ENCODE peak calls at places on chromosome 16, in eight cellular contexts. One of them, this sample, is unnamed.

GRCh38 chr16:2498531-2499253 is 15.1 kb upstream of the ATP6V0C start:
- DNase-seq in non-pigmented ciliary epithelial cell: no peak
- DNase-seq in aorta: no peak
- DNase-seq in GM19239: no peak
- DNase-seq in endodermal cell: no peak
- DNase-seq in activated naive CD8-positive, alpha-beta T cell treated with anti-CD3 and anti-CD28 coated beads, Interleukin-2, amount 50 U/mL, for 24 hours: no peak
- DNase-seq in NCI-H1048: no peak
- DNase-seq in AG08395: no peak
- DNase-seq in this sample: no peak

GRCh38 chr16:27401768-27402568 is at the start of gene IL21R:
- DNase-seq in aorta: peak
- DNase-seq in NCI-H1048: no peak
- DNase-seq in endodermal cell: peak
- DNase-seq in non-pigmented ciliary epithelial cell: no peak
- DNase-seq in AG08395: peak
- DNase-seq in activated naive CD8-positive, alpha-beta T cell treated with anti-CD3 and anti-CD28 coated beads, Interleukin-2, amount 50 U/mL, for 24 hours: peak
- DNase-seq in GM19239: no peak
- DNase-seq in this sample: peak

GRCh38 chr16:30747331-30747730 is 894 bp upstream of the PHKG2 start:
- DNase-seq in endodermal cell: no peak
- DNase-seq in NCI-H1048: no peak
- DNase-seq in GM19239: no peak
- DNase-seq in AG08395: peak
- DNase-seq in aorta: no peak
- DNase-seq in activated naive CD8-positive, alpha-beta T cell treated with anti-CD3 and anti-CD28 coated beads, Interleukin-2, amount 50 U/mL, for 24 hours: no peak
- DNase-seq in non-pigmented ciliary epithelial cell: no peak
- DNase-seq in this sample: no peak

GRCh38 chr16:2744711-2745110 is 7.7 kb upstream of the SRRM2 start:
- DNase-seq in AG08395: no peak
- DNase-seq in NCI-H1048: no peak
- DNase-seq in activated naive CD8-positive, alpha-beta T cell treated with anti-CD3 and anti-CD28 coated beads, Interleukin-2, amount 50 U/mL, for 24 hours: no peak
- DNase-seq in non-pigmented ciliary epithelial cell: no peak
- DNase-seq in GM19239: no peak
- DNase-seq in endodermal cell: no peak
- DNase-seq in aorta: no peak
- DNase-seq in this sample: no peak

GRCh38 chr16:11682655-11683096 is 14.4 kb downstream of the SNN start:
- DNase-seq in GM19239: no peak
- DNase-seq in non-pigmented ciliary epithelial cell: peak
- DNase-seq in aorta: no peak
- DNase-seq in AG08395: peak
- DNase-seq in activated naive CD8-positive, alpha-beta T cell treated with anti-CD3 and anti-CD28 coated beads, Interleukin-2, amount 50 U/mL, for 24 hours: no peak
- DNase-seq in NCI-H1048: no peak
- DNase-seq in endodermal cell: no peak
- DNase-seq in this sample: no peak

GRCh38 chr16:30382398-30383015 is at the start of gene SEPTIN1:
- DNase-seq in activated naive CD8-positive, alpha-beta T cell treated with anti-CD3 and anti-CD28 coated beads, Interleukin-2, amount 50 U/mL, for 24 hours: peak
- DNase-seq in AG08395: no peak
- DNase-seq in NCI-H1048: no peak
- DNase-seq in non-pigmented ciliary epithelial cell: no peak
- DNase-seq in GM19239: no peak
- DNase-seq in aorta: no peak
- DNase-seq in endodermal cell: no peak
- DNase-seq in this sample: peak

GRCh38 chr16:12484426-12484825 is 319.3 kb downstream of the CPPED1 start:
- DNase-seq in NCI-H1048: no peak
- DNase-seq in non-pigmented ciliary epithelial cell: no peak
- DNase-seq in GM19239: no peak
- DNase-seq in endodermal cell: no peak
- DNase-seq in activated naive CD8-positive, alpha-beta T cell treated with anti-CD3 and anti-CD28 coated beads, Interleukin-2, amount 50 U/mL, for 24 hours: no peak
- DNase-seq in AG08395: no peak
- DNase-seq in aorta: no peak
- DNase-seq in this sample: no peak

GRCh38 chr16:5073279-5073629 is 1.6 kb downstream of the ALG1 start:
- DNase-seq in aorta: no peak
- DNase-seq in AG08395: no peak
- DNase-seq in activated naive CD8-positive, alpha-beta T cell treated with anti-CD3 and anti-CD28 coated beads, Interleukin-2, amount 50 U/mL, for 24 hours: no peak
- DNase-seq in endodermal cell: no peak
- DNase-seq in non-pigmented ciliary epithelial cell: no peak
- DNase-seq in NCI-H1048: no peak
- DNase-seq in GM19239: no peak
- DNase-seq in this sample: no peak

GRCh38 chr16:67163903-67164558 is 514 bp upstream of the HSF4 start:
- DNase-seq in GM19239: no peak
- DNase-seq in endodermal cell: peak
- DNase-seq in NCI-H1048: no peak
- DNase-seq in activated naive CD8-positive, alpha-beta T cell treated with anti-CD3 and anti-CD28 coated beads, Interleukin-2, amount 50 U/mL, for 24 hours: no peak
- DNase-seq in AG08395: no peak
- DNase-seq in aorta: peak
- DNase-seq in non-pigmented ciliary epithelial cell: no peak
- DNase-seq in this sample: no peak

GRCh38 chr16:5323284-5323683 is 225.7 kb upstream of the EEF2KMT start:
- DNase-seq in endodermal cell: peak
- DNase-seq in GM19239: no peak
- DNase-seq in NCI-H1048: no peak
- DNase-seq in aorta: no peak
- DNase-seq in non-pigmented ciliary epithelial cell: no peak
- DNase-seq in activated naive CD8-positive, alpha-beta T cell treated with anti-CD3 and anti-CD28 coated beads, Interleukin-2, amount 50 U/mL, for 24 hours: no peak
- DNase-seq in AG08395: no peak
- DNase-seq in this sample: no peak

GRCh38 chr16:1929105-1929504 is 10.9 kb upstream of the HS3ST6 start:
- DNase-seq in GM19239: no peak
- DNase-seq in NCI-H1048: no peak
- DNase-seq in AG08395: peak
- DNase-seq in aorta: no peak
- DNase-seq in non-pigmented ciliary epithelial cell: no peak
- DNase-seq in endodermal cell: peak
- DNase-seq in activated naive CD8-positive, alpha-beta T cell treated with anti-CD3 and anti-CD28 coated beads, Interleukin-2, amount 50 U/mL, for 24 hours: peak
- DNase-seq in this sample: peak

GRCh38 chr16:12503201-12503600 is 300.5 kb downstream of the CPPED1 start:
- DNase-seq in activated naive CD8-positive, alpha-beta T cell treated with anti-CD3 and anti-CD28 coated beads, Interleukin-2, amount 50 U/mL, for 24 hours: no peak
- DNase-seq in aorta: peak
- DNase-seq in endodermal cell: no peak
- DNase-seq in non-pigmented ciliary epithelial cell: no peak
- DNase-seq in AG08395: no peak
- DNase-seq in GM19239: no peak
- DNase-seq in NCI-H1048: no peak
- DNase-seq in this sample: no peak

GRCh38 chr16:19242186-19242585 is 43.3 kb upstream of the CLEC19A start:
- DNase-seq in AG08395: no peak
- DNase-seq in GM19239: no peak
- DNase-seq in aorta: no peak
- DNase-seq in non-pigmented ciliary epithelial cell: no peak
- DNase-seq in endodermal cell: no peak
- DNase-seq in activated naive CD8-positive, alpha-beta T cell treated with anti-CD3 and anti-CD28 coated beads, Interleukin-2, amount 50 U/mL, for 24 hours: no peak
- DNase-seq in NCI-H1048: no peak
- DNase-seq in this sample: no peak

GRCh38 chr16:10619271-10619849 is 39.0 kb upstream of the EMP2 start:
- DNase-seq in activated naive CD8-positive, alpha-beta T cell treated with anti-CD3 and anti-CD28 coated beads, Interleukin-2, amount 50 U/mL, for 24 hours: peak
- DNase-seq in AG08395: no peak
- DNase-seq in aorta: no peak
- DNase-seq in GM19239: no peak
- DNase-seq in endodermal cell: peak
- DNase-seq in NCI-H1048: no peak
- DNase-seq in non-pigmented ciliary epithelial cell: no peak
- DNase-seq in this sample: peak

GRCh38 chr16:88458039-88458772 is 5.1 kb downstream of the ZFPM1 start:
- DNase-seq in AG08395: no peak
- DNase-seq in endodermal cell: no peak
- DNase-seq in non-pigmented ciliary epithelial cell: no peak
- DNase-seq in aorta: no peak
- DNase-seq in GM19239: no peak
- DNase-seq in activated naive CD8-positive, alpha-beta T cell treated with anti-CD3 and anti-CD28 coated beads, Interleukin-2, amount 50 U/mL, for 24 hours: no peak
- DNase-seq in NCI-H1048: no peak
- DNase-seq in this sample: no peak

GRCh38 chr16:82192665-82193064 is 22.6 kb upstream of the MPHOSPH6 start:
- DNase-seq in NCI-H1048: no peak
- DNase-seq in activated naive CD8-positive, alpha-beta T cell treated with anti-CD3 and anti-CD28 coated beads, Interleukin-2, amount 50 U/mL, for 24 hours: peak
- DNase-seq in GM19239: no peak
- DNase-seq in aorta: no peak
- DNase-seq in endodermal cell: no peak
- DNase-seq in non-pigmented ciliary epithelial cell: peak
- DNase-seq in AG08395: peak
- DNase-seq in this sample: no peak

GRCh38 chr16:9138731-9139501 is 47.5 kb downstream of the HAPSTR1 start:
- DNase-seq in activated naive CD8-positive, alpha-beta T cell treated with anti-CD3 and anti-CD28 coated beads, Interleukin-2, amount 50 U/mL, for 24 hours: peak
- DNase-seq in aorta: peak
- DNase-seq in NCI-H1048: no peak
- DNase-seq in non-pigmented ciliary epithelial cell: no peak
- DNase-seq in AG08395: peak
- DNase-seq in endodermal cell: peak
- DNase-seq in GM19239: peak
- DNase-seq in this sample: peak

GRCh38 chr16:80527297-80527696 is 13.5 kb upstream of the DYNLRB2 start:
- DNase-seq in GM19239: no peak
- DNase-seq in aorta: peak
- DNase-seq in NCI-H1048: no peak
- DNase-seq in activated naive CD8-positive, alpha-beta T cell treated with anti-CD3 and anti-CD28 coated beads, Interleukin-2, amount 50 U/mL, for 24 hours: peak
- DNase-seq in non-pigmented ciliary epithelial cell: no peak
- DNase-seq in AG08395: peak
- DNase-seq in endodermal cell: peak
- DNase-seq in this sample: peak

GRCh38 chr16:8847623-8848022 is 21.2 kb downstream of the CARHSP1 start:
- DNase-seq in non-pigmented ciliary epithelial cell: no peak
- DNase-seq in GM19239: no peak
- DNase-seq in NCI-H1048: no peak
- DNase-seq in activated naive CD8-positive, alpha-beta T cell treated with anti-CD3 and anti-CD28 coated beads, Interleukin-2, amount 50 U/mL, for 24 hours: no peak
- DNase-seq in aorta: no peak
- DNase-seq in endodermal cell: no peak
- DNase-seq in AG08395: no peak
- DNase-seq in this sample: no peak

GRCh38 chr16:29903579-29903978 is 3.3 kb downstream of the ASPHD1 start:
- DNase-seq in non-pigmented ciliary epithelial cell: no peak
- DNase-seq in AG08395: no peak
- DNase-seq in aorta: no peak
- DNase-seq in activated naive CD8-positive, alpha-beta T cell treated with anti-CD3 and anti-CD28 coated beads, Interleukin-2, amount 50 U/mL, for 24 hours: no peak
- DNase-seq in endodermal cell: no peak
- DNase-seq in GM19239: no peak
- DNase-seq in NCI-H1048: no peak
- DNase-seq in this sample: no peak

GRCh38 chr16:50933257-50933656 is 191.4 kb downstream of the CYLD start:
- DNase-seq in endodermal cell: no peak
- DNase-seq in AG08395: no peak
- DNase-seq in non-pigmented ciliary epithelial cell: no peak
- DNase-seq in GM19239: no peak
- DNase-seq in activated naive CD8-positive, alpha-beta T cell treated with anti-CD3 and anti-CD28 coated beads, Interleukin-2, amount 50 U/mL, for 24 hours: no peak
- DNase-seq in aorta: no peak
- DNase-seq in NCI-H1048: no peak
- DNase-seq in this sample: no peak

GRCh38 chr16:22784690-22785214 is 29.2 kb upstream of the HS3ST2 start:
- DNase-seq in NCI-H1048: no peak
- DNase-seq in non-pigmented ciliary epithelial cell: no peak
- DNase-seq in aorta: no peak
- DNase-seq in GM19239: no peak
- DNase-seq in endodermal cell: no peak
- DNase-seq in activated naive CD8-positive, alpha-beta T cell treated with anti-CD3 and anti-CD28 coated beads, Interleukin-2, amount 50 U/mL, for 24 hours: no peak
- DNase-seq in AG08395: no peak
- DNase-seq in this sample: no peak

GRCh38 chr16:14303654-14304394 is 232.7 kb downstream of the MRTFB start:
- DNase-seq in non-pigmented ciliary epithelial cell: no peak
- DNase-seq in aorta: peak
- DNase-seq in GM19239: no peak
- DNase-seq in endodermal cell: peak
- DNase-seq in activated naive CD8-positive, alpha-beta T cell treated with anti-CD3 and anti-CD28 coated beads, Interleukin-2, amount 50 U/mL, for 24 hours: no peak
- DNase-seq in NCI-H1048: no peak
- DNase-seq in AG08395: peak
- DNase-seq in this sample: peak

GRCh38 chr16:82156761-82157654 is 13.0 kb downstream of the MPHOSPH6 start:
- DNase-seq in GM19239: no peak
- DNase-seq in AG08395: peak
- DNase-seq in non-pigmented ciliary epithelial cell: peak
- DNase-seq in activated naive CD8-positive, alpha-beta T cell treated with anti-CD3 and anti-CD28 coated beads, Interleukin-2, amount 50 U/mL, for 24 hours: no peak
- DNase-seq in aorta: no peak
- DNase-seq in endodermal cell: no peak
- DNase-seq in NCI-H1048: no peak
- DNase-seq in this sample: no peak

GRCh38 chr16:3068486-3068885 is 3.0 kb downstream of the IL32 start:
- DNase-seq in NCI-H1048: no peak
- DNase-seq in aorta: peak
- DNase-seq in activated naive CD8-positive, alpha-beta T cell treated with anti-CD3 and anti-CD28 coated beads, Interleukin-2, amount 50 U/mL, for 24 hours: no peak
- DNase-seq in endodermal cell: no peak
- DNase-seq in AG08395: no peak
- DNase-seq in non-pigmented ciliary epithelial cell: no peak
- DNase-seq in GM19239: no peak
- DNase-seq in this sample: no peak

GRCh38 chr16:86519649-86520316 is 9.5 kb downstream of the FOXF1 start:
- DNase-seq in GM19239: peak
- DNase-seq in aorta: no peak
- DNase-seq in non-pigmented ciliary epithelial cell: no peak
- DNase-seq in NCI-H1048: no peak
- DNase-seq in activated naive CD8-positive, alpha-beta T cell treated with anti-CD3 and anti-CD28 coated beads, Interleukin-2, amount 50 U/mL, for 24 hours: peak
- DNase-seq in endodermal cell: peak
- DNase-seq in AG08395: peak
- DNase-seq in this sample: peak

GRCh38 chr16:85821441-85821901 is 22.0 kb downstream of the COX4I1 start:
- DNase-seq in AG08395: peak
- DNase-seq in activated naive CD8-positive, alpha-beta T cell treated with anti-CD3 and anti-CD28 coated beads, Interleukin-2, amount 50 U/mL, for 24 hours: peak
- DNase-seq in GM19239: peak
- DNase-seq in NCI-H1048: no peak
- DNase-seq in non-pigmented ciliary epithelial cell: peak
- DNase-seq in endodermal cell: peak
- DNase-seq in aorta: peak
- DNase-seq in this sample: peak

GRCh38 chr16:13436641-13437423 is 483.1 kb upstream of the ERCC4 start:
- DNase-seq in NCI-H1048: no peak
- DNase-seq in AG08395: no peak
- DNase-seq in aorta: no peak
- DNase-seq in activated naive CD8-positive, alpha-beta T cell treated with anti-CD3 and anti-CD28 coated beads, Interleukin-2, amount 50 U/mL, for 24 hours: no peak
- DNase-seq in GM19239: peak
- DNase-seq in endodermal cell: no peak
- DNase-seq in non-pigmented ciliary epithelial cell: no peak
- DNase-seq in this sample: peak

GRCh38 chr16:4917117-4917516 is 19.8 kb downstream of the PPL start:
- DNase-seq in endodermal cell: no peak
- DNase-seq in non-pigmented ciliary epithelial cell: no peak
- DNase-seq in aorta: no peak
- DNase-seq in AG08395: peak
- DNase-seq in GM19239: no peak
- DNase-seq in NCI-H1048: no peak
- DNase-seq in activated naive CD8-positive, alpha-beta T cell treated with anti-CD3 and anti-CD28 coated beads, Interleukin-2, amount 50 U/mL, for 24 hours: no peak
- DNase-seq in this sample: no peak

GRCh38 chr16:79307214-79307613 is 293.3 kb downstream of the MAF start:
- DNase-seq in GM19239: no peak
- DNase-seq in NCI-H1048: no peak
- DNase-seq in activated naive CD8-positive, alpha-beta T cell treated with anti-CD3 and anti-CD28 coated beads, Interleukin-2, amount 50 U/mL, for 24 hours: no peak
- DNase-seq in endodermal cell: no peak
- DNase-seq in AG08395: no peak
- DNase-seq in non-pigmented ciliary epithelial cell: no peak
- DNase-seq in aorta: peak
- DNase-seq in this sample: no peak

GRCh38 chr16:9364721-9365693 is 273.6 kb downstream of the HAPSTR1 start:
- DNase-seq in non-pigmented ciliary epithelial cell: no peak
- DNase-seq in activated naive CD8-positive, alpha-beta T cell treated with anti-CD3 and anti-CD28 coated beads, Interleukin-2, amount 50 U/mL, for 24 hours: no peak
- DNase-seq in AG08395: no peak
- DNase-seq in NCI-H1048: no peak
- DNase-seq in endodermal cell: no peak
- DNase-seq in aorta: peak
- DNase-seq in GM19239: no peak
- DNase-seq in this sample: no peak

GRCh38 chr16:68711421-68712139 is 25.5 kb upstream of the CDH1 start:
- DNase-seq in activated naive CD8-positive, alpha-beta T cell treated with anti-CD3 and anti-CD28 coated beads, Interleukin-2, amount 50 U/mL, for 24 hours: no peak
- DNase-seq in endodermal cell: no peak
- DNase-seq in non-pigmented ciliary epithelial cell: no peak
- DNase-seq in aorta: peak
- DNase-seq in GM19239: no peak
- DNase-seq in AG08395: no peak
- DNase-seq in NCI-H1048: no peak
- DNase-seq in this sample: no peak

GRCh38 chr16:88541831-88542230 is 28.4 kb upstream of the ZC3H18 start:
- DNase-seq in AG08395: no peak
- DNase-seq in NCI-H1048: no peak
- DNase-seq in non-pigmented ciliary epithelial cell: no peak
- DNase-seq in endodermal cell: peak
- DNase-seq in GM19239: no peak
- DNase-seq in activated naive CD8-positive, alpha-beta T cell treated with anti-CD3 and anti-CD28 coated beads, Interleukin-2, amount 50 U/mL, for 24 hours: no peak
- DNase-seq in aorta: no peak
- DNase-seq in this sample: no peak

GRCh38 chr16:59259074-59259963 is 525.2 kb upstream of the GOT2 start:
- DNase-seq in AG08395: no peak
- DNase-seq in aorta: no peak
- DNase-seq in GM19239: no peak
- DNase-seq in activated naive CD8-positive, alpha-beta T cell treated with anti-CD3 and anti-CD28 coated beads, Interleukin-2, amount 50 U/mL, for 24 hours: peak
- DNase-seq in non-pigmented ciliary epithelial cell: no peak
- DNase-seq in NCI-H1048: no peak
- DNase-seq in endodermal cell: no peak
- DNase-seq in this sample: no peak

This sample was measured in GM20000.